ENCODE peak calls at places on chromosomes 6 and 20, in six cellular contexts. P, Z, W, Y, V and H are unnamed samples.

GRCh38 chr20:51456511-51457280 is 85.8 kb downstream of the NFATC2 start:
- DNase-seq in P (peak; percentile 97), Z (peak; percentile 92), W (peak; percentile 94), Y (peak; percentile 95), V (peak; percentile 96), H (peak; percentile 79)

GRCh38 chr20:53148764-53149163 is 176.6 kb downstream of the TSHZ2 start:
- DNase-seq in P (no peak), Z (no peak), W (no peak), Y (no peak), V (no peak), H (no peak)

GRCh38 chr6:146297815-146298214 is 245.8 kb upstream of the RAB32 start:
- DNase-seq in P (no peak), Z (no peak), W (no peak), Y (no peak), V (no peak), H (no peak)

GRCh38 chr6:133804263-133804662 is 84.7 kb upstream of the TCF21 start:
- DNase-seq in P (no peak), Z (no peak), W (no peak), Y (no peak), V (no peak), H (no peak)

GRCh38 chr20:45427236-45428149 is 11.6 kb downstream of the PIGT start:
- DNase-seq in P (no peak), Z (no peak), W (no peak), Y (peak; percentile 75), V (no peak), H (no peak)

GRCh38 chr6:123655520-123656306 is 19.0 kb upstream of the TRDN start:
- DNase-seq in P (no peak), Z (no peak), W (no peak), Y (no peak), V (no peak), H (no peak)

GRCh38 chr6:12886961-12887775 is 170.6 kb downstream of the PHACTR1 start:
- DNase-seq in P (no peak), Z (no peak), W (no peak), Y (no peak), V (no peak), H (no peak)

GRCh38 chr20:19457551-19457950 is 245.1 kb downstream of the SLC24A3 start:
- DNase-seq in P (no peak), Z (no peak), W (no peak), Y (no peak), V (no peak), H (no peak)

GRCh38 chr6:127824061-127824460 is 76.8 kb downstream of the THEMIS start:
- DNase-seq in P (no peak), Z (no peak), W (no peak), Y (no peak), V (no peak), H (no peak)

GRCh38 chr20:56342783-56343182 is 16.0 kb upstream of the FAM210B start:
- DNase-seq in P (no peak), Z (no peak), W (no peak), Y (no peak), V (no peak), H (no peak)

GRCh38 chr6:161736796-161737292 is 463.0 kb upstream of the AGPAT4 start:
- DNase-seq in P (no peak), Z (no peak), W (no peak), Y (no peak), V (no peak), H (no peak)

GRCh38 chr6:157597461-157598312 is 216.7 kb downstream of the ZDHHC14 start:
- DNase-seq in P (peak; percentile 68), Z (no peak), W (no peak), Y (peak; percentile 58), V (no peak), H (no peak)

GRCh38 chr20:32332614-32333013 is 25.5 kb upstream of the ASXL1 start:
- DNase-seq in P (no peak), Z (no peak), W (no peak), Y (no peak), V (no peak), H (peak; percentile 24)

GRCh38 chr6:72784071-72784470 is 162.2 kb downstream of the KCNQ5 start:
- DNase-seq in P (no peak), Z (no peak), W (no peak), Y (no peak), V (no peak), H (no peak)

DNA sequence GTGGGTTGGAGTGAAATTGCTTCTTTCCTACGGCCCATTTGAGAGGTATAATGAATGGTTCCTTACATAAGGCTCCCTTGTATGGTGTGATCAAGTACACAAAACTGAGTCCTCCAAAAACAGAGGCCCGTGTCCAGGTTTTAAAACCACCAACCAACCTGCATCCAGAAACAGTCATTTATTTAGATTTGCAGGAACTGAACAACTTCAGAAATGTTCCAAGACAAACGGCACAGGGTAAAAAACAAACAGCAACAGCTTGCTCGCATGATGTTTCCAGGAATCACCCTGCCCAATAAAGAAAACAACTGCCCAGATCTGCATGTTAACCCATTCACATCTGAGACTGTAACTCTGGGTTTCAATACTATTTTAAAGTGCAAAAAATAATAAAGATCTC is 40.2 kb upstream of the TRAM2 start:
- DNase-seq in P (no peak), Z (no peak), W (no peak), Y (no peak), V (no peak), H (no peak)
- H3K4me3 ChIP-seq in P (no peak overlapping the region), Z (no peak overlapping the region), W (no peak overlapping the region), Y (no peak overlapping the region), V (no peak overlapping the region), H (no peak overlapping the region)

DNA sequence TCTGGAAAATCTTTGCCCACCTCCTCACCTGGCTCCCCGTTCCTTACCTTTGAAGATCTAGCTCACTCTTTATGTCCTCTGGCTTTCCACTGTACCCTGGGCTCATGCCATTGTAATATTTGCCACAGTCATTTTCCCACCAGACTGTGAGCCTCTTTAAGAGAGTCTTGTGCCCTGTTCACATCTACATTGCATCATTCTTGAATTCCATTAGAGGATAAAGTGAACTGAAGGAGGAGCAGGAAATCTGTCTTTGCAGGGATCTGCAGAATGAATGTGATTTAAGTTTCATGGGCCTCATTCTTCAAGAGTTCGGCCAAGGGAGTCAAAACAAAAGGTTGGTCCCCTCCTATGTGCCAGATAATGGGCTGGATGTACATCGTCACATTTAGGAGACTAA is 272.6 kb upstream of the CITED2 start:
- DNase-seq in P (no peak), Z (no peak), W (no peak), Y (no peak), V (no peak), H (no peak)
- H3K4me3 ChIP-seq in P (no peak overlapping the region), Z (no peak overlapping the region), W (no peak overlapping the region), Y (no peak overlapping the region), V (no peak overlapping the region), H (no peak overlapping the region)

GRCh38 chr6:6729971-6730370 is 141.5 kb downstream of the LY86 start:
- DNase-seq in P (no peak), Z (no peak), W (no peak), Y (no peak), V (no peak), H (no peak)
- H3K4me3 ChIP-seq in P (no peak overlapping the region), Z (no peak overlapping the region), W (no peak overlapping the region), Y (no peak overlapping the region), V (no peak overlapping the region), H (no peak overlapping the region)

DNA sequence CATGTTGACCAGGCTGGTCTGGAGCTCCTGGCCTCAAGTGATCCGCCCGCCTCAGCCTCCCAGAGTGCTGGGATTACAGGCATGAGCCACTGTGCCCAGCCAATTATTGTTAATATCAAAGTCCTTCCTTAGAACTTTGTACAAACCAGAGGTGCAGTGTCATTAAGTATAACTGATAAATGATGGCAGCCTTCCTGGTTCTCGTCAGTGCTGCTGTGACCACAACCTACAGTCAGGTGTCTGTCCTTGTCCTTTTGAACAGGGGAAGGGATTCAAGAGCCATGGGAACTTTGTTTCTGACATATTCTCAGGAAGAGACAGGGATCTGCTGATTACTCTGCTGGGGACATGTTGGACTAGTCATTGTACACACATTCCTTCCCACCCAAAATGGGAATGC is 103.2 kb upstream of the TIAM2 start:
- DNase-seq in P (no peak), Z (no peak), W (no peak), Y (no peak), V (no peak), H (no peak)
- H3K4me3 ChIP-seq in P (no peak overlapping the region), Z (no peak overlapping the region), W (no peak overlapping the region), Y (no peak overlapping the region), V (no peak overlapping the region), H (no peak overlapping the region)

GRCh38 chr6:37867756-37868446 is 48.4 kb downstream of the ZFAND3 start:
- DNase-seq in P (no peak), Z (no peak), W (no peak), Y (no peak), V (no peak), H (no peak)

GRCh38 chr6:37865534-37865933 is 46.0 kb downstream of the ZFAND3 start:
- DNase-seq in P (no peak), Z (no peak), W (no peak), Y (no peak), V (no peak), H (no peak)

GRCh38 chr6:37871616-37872384 is 52.3 kb downstream of the ZFAND3 start:
- DNase-seq in P (no peak), Z (no peak), W (no peak), Y (no peak), V (no peak), H (no peak)

GRCh38 chr6:37866590-37867507 is 47.3 kb downstream of the ZFAND3 start:
- DNase-seq in P (no peak), Z (no peak), W (no peak), Y (no peak), V (no peak), H (no peak)

GRCh38 chr6:37868447-37868825 is 48.9 kb downstream of the ZFAND3 start:
- DNase-seq in P (no peak), Z (no peak), W (no peak), Y (no peak), V (no peak), H (no peak)
- H3K4me3 ChIP-seq in P (no peak overlapping the region), Z (no peak overlapping the region), W (no peak overlapping the region), Y (no peak overlapping the region), V (no peak overlapping the region), H (no peak overlapping the region)